ENCODE peak calls at places on chromosomes 11 and 22, in four cellular contexts. O, K, B and L are unnamed samples.

GRCh38 chr22:42430486-42431125 is 1.6 kb downstream of the NFAM1 start:
- DNase-seq in O (no peak), K (no peak), B (no peak), L (no peak)

GRCh38 chr11:132886335-132886734 is 646.0 kb downstream of the OPCML start:
- DNase-seq in O (no peak), K (no peak), B (no peak), L (no peak)

GRCh38 chr22:45036154-45036553 is 26.3 kb upstream of the PHF21B start:
- DNase-seq in O (no peak), K (no peak), B (no peak), L (no peak)

GRCh38 chr11:64186205-64187165 is 514 bp downstream of the STIP1 start:
- DNase-seq in O (no peak), K (no peak), B (no peak), L (no peak)

GRCh38 chr11:107689317-107690202 is 22.3 kb downstream of the SLN start:
- DNase-seq in O (no peak), K (no peak), B (peak), L (no peak)

GRCh38 chr11:73760066-73760679 is 701 bp downstream of the RAB6A start:
- DNase-seq in O (no peak), K (no peak), B (no peak), L (no peak)

GRCh38 chr11:85076535-85077330 is 550.4 kb downstream of the DLG2 start:
- DNase-seq in O (no peak), K (no peak), B (no peak), L (no peak)

GRCh38 chr11:109197656-109198055 is 224.3 kb upstream of the C11orf87 start:
- DNase-seq in O (no peak), K (no peak), B (no peak), L (no peak)

GRCh38 chr22:22463855-22464540 is 44.5 kb downstream of the ZNF280B start:
- DNase-seq in O (no peak), K (no peak), B (peak), L (peak)

GRCh38 chr11:17388609-17389204 is at the start of gene KCNJ11:
- DNase-seq in O (peak), K (no peak), B (no peak), L (no peak)

GRCh38 chr11:36041988-36042606 is 98.2 kb downstream of the LDLRAD3 start:
- DNase-seq in O (no peak), K (no peak), B (no peak), L (no peak)

GRCh38 chr22:23831781-23832180 is 7.0 kb downstream of the DERL3 start:
- DNase-seq in O (no peak), K (no peak), B (no peak), L (no peak)

GRCh38 chr22:22362939-22363338 is 118.4 kb downstream of the VPREB1 start:
- DNase-seq in O (no peak), K (no peak), B (no peak), L (no peak)

DNA sequence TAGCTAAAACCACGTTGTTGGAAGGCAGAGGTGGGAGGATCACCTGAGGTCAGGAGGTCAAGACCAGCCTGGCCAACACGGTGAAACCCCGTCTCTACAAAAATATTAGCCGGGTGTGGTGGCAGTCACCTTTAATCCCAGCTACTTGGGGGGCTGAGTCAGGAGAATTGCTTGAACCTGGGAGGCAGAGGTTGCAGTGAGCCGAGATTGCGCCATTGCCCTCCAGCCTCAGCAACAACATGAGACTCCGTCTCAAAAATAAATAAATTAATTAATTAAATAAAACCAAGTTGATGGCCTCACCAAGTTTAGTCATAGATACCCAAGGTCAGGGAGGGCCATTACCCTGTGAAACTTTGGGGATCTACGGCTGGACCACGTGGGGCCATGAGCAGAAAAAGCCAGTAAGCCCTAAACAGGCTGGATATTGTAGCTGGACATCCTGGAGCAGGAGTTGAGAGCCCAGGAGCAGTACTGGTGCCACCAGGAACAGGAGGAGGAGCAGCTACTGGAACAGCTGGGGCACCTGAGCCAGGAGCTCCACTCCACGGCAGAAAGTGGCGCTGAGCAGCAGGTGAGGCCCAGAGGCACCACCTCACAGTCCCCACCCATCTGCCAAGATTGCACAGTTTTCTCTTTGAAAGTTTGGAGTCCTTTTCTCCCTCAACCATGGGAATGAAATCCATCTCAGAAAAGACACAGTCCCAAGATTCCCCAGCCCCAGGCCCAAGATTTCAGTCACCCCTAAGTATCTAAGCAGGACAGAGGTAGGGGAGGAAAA is 50.5 kb downstream of the BTG4 start:
- DNase-seq in O (no peak), K (no peak), B (no peak), L (no peak)
- TF ChIP-seq ZNF274 in O (no peak), K (no peak), B (no peak), L (no peak)

DNA sequence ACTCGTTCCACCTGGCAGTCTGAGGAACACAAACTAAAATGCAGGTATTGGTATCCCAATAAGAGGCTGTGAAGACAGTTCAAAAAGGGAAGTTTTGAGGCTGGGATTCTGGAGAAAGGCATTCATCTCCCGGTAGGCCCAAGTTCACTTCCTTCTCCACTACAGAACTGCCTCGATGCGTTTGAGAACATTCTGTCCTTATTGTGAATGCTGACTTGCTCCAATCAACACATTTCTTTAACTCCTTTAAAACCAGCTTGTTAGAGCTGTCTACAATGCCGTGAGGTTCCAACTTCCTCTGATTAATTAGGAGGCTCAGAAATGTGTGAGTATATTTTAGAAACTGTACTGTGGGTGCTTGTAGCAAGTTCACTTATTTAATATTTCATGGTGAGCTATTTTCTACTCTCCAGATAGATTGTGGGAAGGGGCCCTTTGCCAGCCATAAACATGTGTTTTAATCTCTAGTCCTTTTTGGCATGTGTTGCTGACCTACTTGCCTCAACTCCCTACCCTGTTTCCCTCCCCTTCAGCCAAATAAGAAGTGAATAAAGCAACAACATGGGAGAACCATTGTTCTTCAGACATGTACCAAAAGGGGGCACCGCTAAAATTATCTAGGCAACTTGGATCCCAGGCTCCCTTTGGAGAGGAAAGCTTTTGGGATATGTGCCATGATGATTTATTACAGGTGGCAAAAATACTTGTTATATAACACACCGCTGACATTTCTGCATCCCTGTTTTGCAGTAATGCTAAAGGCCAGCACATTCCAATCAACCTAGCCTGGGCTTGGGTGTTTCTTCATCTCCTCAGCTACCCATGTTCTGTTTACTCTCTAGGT is 245.6 kb downstream of the BLID start:
- DNase-seq in O (no peak), K (no peak), B (peak), L (no peak)
- TF ChIP-seq SUZ12 in O (no peak), K (no peak), B (no peak), L (no peak)

DNA sequence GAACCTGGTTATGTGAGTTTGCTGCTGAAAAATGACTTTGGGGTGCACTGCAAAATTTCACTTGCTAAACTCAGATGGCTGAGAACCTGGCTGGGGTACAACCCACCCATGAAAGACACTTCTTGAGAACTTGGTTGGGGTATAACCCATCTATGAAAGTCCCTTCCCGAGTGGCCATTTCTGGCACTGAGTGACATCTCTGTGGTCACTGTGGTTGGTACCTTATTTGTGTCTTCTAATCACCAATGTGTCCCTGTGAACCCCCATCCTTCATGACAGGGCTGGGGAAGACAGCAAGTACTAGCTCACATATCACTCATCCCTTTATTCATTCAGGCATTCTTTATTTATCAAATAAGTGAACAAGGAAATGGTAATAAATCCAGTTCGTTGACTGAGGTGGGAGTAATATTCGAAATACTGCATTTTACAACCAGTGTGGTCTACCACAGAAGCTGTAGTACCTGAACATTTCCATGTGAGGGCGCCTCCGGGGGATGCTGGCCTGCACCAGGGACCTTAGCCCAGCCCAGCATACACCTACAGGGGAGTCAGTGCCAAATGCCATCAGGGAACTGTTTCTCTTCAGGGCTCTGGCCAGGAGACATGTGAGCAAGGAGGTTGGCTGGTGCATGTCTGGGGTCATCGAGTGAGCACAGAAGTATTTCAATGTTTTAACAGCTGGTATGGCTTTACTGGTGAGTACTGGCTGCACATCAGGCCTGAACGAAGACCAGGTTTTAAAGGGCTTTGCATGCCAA is 122.1 kb downstream of the CSNK2A3 start:
- DNase-seq in O (no peak), K (peak), B (peak), L (no peak)
- TF ChIP-seq ZNF274 in O (no peak), K (no peak), B (no peak), L (no peak)

GRCh38 chr11:66592457-66593302 is at the start of the genes CCDC87 and CCS:
- DNase-seq in O (peak), K (peak), B (peak), L (peak)

GRCh38 chr11:66593650-66594049 is 665 bp downstream of the CCS start:
- DNase-seq in O (no peak), K (no peak), B (no peak), L (no peak)

GRCh38 chr11:66593303-66593635 is 284 bp downstream of the CCS start:
- DNase-seq in O (no peak), K (no peak), B (no peak), L (no peak)

GRCh38 chr11:66589996-66590675 is 2.7 kb downstream of the CCDC87 start:
- DNase-seq in O (no peak), K (no peak), B (peak), L (no peak)

GRCh38 chr11:66591175-66591574 is 1.7 kb downstream of the CCDC87 start:
- DNase-seq in O (no peak), K (no peak), B (peak), L (no peak)
- TF ChIP-seq SUZ12 in O (no peak), K (no peak), B (no peak), L (no peak)

DNA sequence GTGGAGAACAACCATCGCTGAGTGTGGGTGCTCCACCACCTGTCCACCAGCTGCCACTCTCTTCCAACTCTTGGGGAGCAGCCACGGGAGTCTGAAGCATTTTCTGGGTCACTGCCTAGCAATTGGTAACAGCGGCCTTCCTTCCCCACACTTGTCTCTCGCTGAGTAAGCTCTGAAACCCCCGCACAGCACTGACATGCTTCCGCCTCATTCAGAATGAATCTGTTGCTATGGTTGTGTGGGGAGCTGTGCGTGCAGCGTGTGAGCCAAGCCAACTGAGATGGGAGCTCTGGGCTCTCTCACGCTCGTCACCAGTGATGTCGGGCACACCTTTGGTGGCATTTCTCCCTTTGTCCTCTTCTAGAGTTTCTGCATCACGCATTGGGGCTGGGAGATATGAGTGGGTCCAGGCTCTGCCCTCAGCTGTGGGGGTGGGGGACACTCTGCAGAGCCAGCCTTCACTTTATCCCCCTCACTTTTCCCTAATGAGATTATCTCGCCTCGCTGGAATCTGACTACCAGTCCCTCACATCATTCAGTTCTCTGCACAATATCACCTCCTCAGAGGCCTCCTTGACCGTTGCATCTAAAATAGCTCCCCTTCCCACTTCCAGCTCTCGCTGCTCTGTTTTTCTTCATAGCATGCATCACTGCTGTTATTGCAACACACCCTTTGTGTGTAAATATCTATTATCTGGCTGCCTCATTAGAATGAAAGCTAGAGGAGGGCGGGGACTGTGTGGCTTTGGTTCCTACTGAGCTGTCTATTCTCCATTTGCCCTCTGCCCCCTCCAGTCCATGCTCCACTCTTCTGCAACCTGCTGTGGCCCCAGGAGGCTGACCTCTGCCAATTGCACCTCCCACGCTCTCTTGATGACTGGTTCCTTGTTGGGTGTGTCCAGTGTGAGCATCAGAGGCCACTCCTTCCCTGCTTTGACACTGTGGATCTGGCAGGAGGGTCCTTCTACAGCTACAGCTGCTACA is 569.9 kb upstream of the CADM1 start:
- DNase-seq in O (no peak), K (peak), B (no peak), L (no peak)
- TF ChIP-seq ZNF274 in O (no peak), K (no peak), B (no peak), L (no peak)